ENCODE peak calls at places on chromosomes 16 and 17, in six cellular contexts. W is aorta; D is stimulated activated CD4-positive, alpha-beta T cell treated with anti-CD3 and anti-CD28 coated beads, Interleukin-2, amount 100 ng/mL, for 48 hours; U is colonic mucosa; L is AG08395; Q is fibroblast of the aortic adventitia. C is an unnamed sample.

GRCh38 chr16:85867189-85867588 is 31.8 kb upstream of the IRF8 start:
- DNase-seq in D (no peak), U (peak), Q (no peak), L (no peak), W (no peak), C (no peak)

GRCh38 chr17:47603830-47604229 is 45.9 kb upstream of the KPNB1 start:
- DNase-seq in U (no peak), Q (no peak), L (no peak), W (no peak), D (no peak), C (no peak)

GRCh38 chr16:29900102-29900887 is at the start of gene ASPHD1:
- DNase-seq in W (peak), L (peak), Q (peak), U (peak), D (no peak), C (peak)

GRCh38 chr17:6186998-6187397 is 116.8 kb downstream of the WSCD1 start:
- DNase-seq in Q (no peak), U (no peak), D (no peak), W (no peak), L (no peak), C (no peak)

GRCh38 chr17:45430006-45430737 is 2.5 kb downstream of the ARHGAP27 start:
- DNase-seq in L (no peak), Q (no peak), U (no peak), W (peak), D (no peak), C (no peak)

GRCh38 chr17:751269-752001 is 629 bp downstream of the GEMIN4 start:
- DNase-seq in Q (peak), L (peak), U (peak), W (peak), D (peak), C (peak)

GRCh38 chr16:17131351-17131750 is 339.4 kb downstream of the XYLT1 start:
- DNase-seq in D (no peak), W (no peak), U (no peak), L (no peak), Q (no peak), C (no peak)

GRCh38 chr16:684067-684794 is at the start of gene JMJD8:
- DNase-seq in D (peak), L (peak), Q (peak), W (peak), U (peak), C (peak)

GRCh38 chr17:82613283-82614094 is 34.8 kb downstream of the WDR45B start:
- DNase-seq in Q (no peak), W (no peak), D (no peak), U (no peak), L (no peak), C (no peak)

GRCh38 chr16:2231016-2231931 is 5.0 kb upstream of the DNASE1L2 start:
- DNase-seq in D (no peak), W (no peak), Q (no peak), L (no peak), U (no peak), C (no peak)

GRCh38 chr17:59840908-59841666 is 51.7 kb downstream of the TUBD1 start:
- DNase-seq in W (no peak), D (no peak), U (peak), Q (peak), L (no peak), C (peak)

GRCh38 chr17:17568772-17569195 is 22.7 kb downstream of the PEMT start:
- DNase-seq in U (peak), W (peak), Q (peak), L (peak), D (peak), C (peak)

GRCh38 chr16:3249451-3249850 is 7.0 kb downstream of the MEFV start:
- DNase-seq in Q (no peak), L (no peak), U (no peak), D (no peak), W (no peak), C (no peak)

GRCh38 chr16:88317619-88317977 is 65.2 kb upstream of the ZNF469 start:
- DNase-seq in Q (peak), U (no peak), D (no peak), W (no peak), L (peak), C (no peak)

C was measured in PC-9.